ENCODE peak calls at places on chromosomes 13 and 19, in four cellular contexts. One of them, this sample, is unnamed.

GRCh38 chr19:16373989-16374388 is 49.4 kb downstream of the KLF2 start:
- DNase-seq in fibroblast of lung: no peak
- DNase-seq in AG10803: no peak
- DNase-seq in IMR-90: no peak
- DNase-seq in this sample: no peak

GRCh38 chr19:10852098-10852800 is 4.0 kb downstream of the C19orf38 start:
- DNase-seq in AG10803: peak; percentile 76
- DNase-seq in IMR-90: peak; percentile 75
- DNase-seq in fibroblast of lung: peak; percentile 63
- DNase-seq in this sample: peak; percentile 70

GRCh38 chr19:51094696-51095279 is 12.1 kb upstream of the KLK14 start:
- DNase-seq in IMR-90: no peak
- DNase-seq in fibroblast of lung: no peak
- DNase-seq in AG10803: no peak
- DNase-seq in this sample: no peak

GRCh38 chr13:36163809-36164308 is 32.7 kb upstream of the DCLK1 start:
- DNase-seq in AG10803: peak; percentile 4
- DNase-seq in fibroblast of lung: peak; percentile 96
- DNase-seq in IMR-90: peak; percentile 87
- DNase-seq in this sample: peak; percentile 98

GRCh38 chr19:741506-742131 is 9.3 kb upstream of the MISP start:
- DNase-seq in IMR-90: no peak
- DNase-seq in fibroblast of lung: no peak
- DNase-seq in AG10803: no peak
- DNase-seq in this sample: no peak

GRCh38 chr19:47580397-47580796 is 7.4 kb upstream of the ZNF541 start:
- DNase-seq in IMR-90: no peak
- DNase-seq in AG10803: no peak
- DNase-seq in fibroblast of lung: no peak
- DNase-seq in this sample: no peak

GRCh38 chr19:16404396-16404795 is 67.4 kb downstream of the EPS15L1 start:
- DNase-seq in IMR-90: no peak
- DNase-seq in fibroblast of lung: no peak
- DNase-seq in AG10803: no peak
- DNase-seq in this sample: no peak

GRCh38 chr19:33397536-33398360 is 24.2 kb downstream of the CEBPG start:
- DNase-seq in fibroblast of lung: no peak
- DNase-seq in AG10803: no peak
- DNase-seq in IMR-90: no peak
- DNase-seq in this sample: peak; percentile 41

GRCh38 chr13:24203726-24204295 is 43.3 kb downstream of the SPATA13 start:
- DNase-seq in IMR-90: peak; percentile 50
- DNase-seq in AG10803: peak; percentile 14
- DNase-seq in fibroblast of lung: no peak
- DNase-seq in this sample: peak; percentile 64

GRCh38 chr13:28597641-28598040 is 61.3 kb upstream of the POMP start:
- DNase-seq in AG10803: no peak
- DNase-seq in IMR-90: peak; percentile 60
- DNase-seq in fibroblast of lung: no peak
- DNase-seq in this sample: peak; percentile 84

GRCh38 chr13:93147293-93147645 is 79.3 kb upstream of the GPC6 start:
- DNase-seq in IMR-90: no peak
- DNase-seq in fibroblast of lung: peak; percentile 63
- DNase-seq in AG10803: no peak
- DNase-seq in this sample: peak; percentile 40

GRCh38 chr13:110537116-110537515 is 24.4 kb downstream of the RAB20 start:
- DNase-seq in AG10803: no peak
- DNase-seq in fibroblast of lung: no peak
- DNase-seq in IMR-90: no peak
- DNase-seq in this sample: no peak

GRCh38 chr13:44191504-44192171 is 182.0 kb upstream of the SERP2 start:
- DNase-seq in IMR-90: peak; percentile 70
- DNase-seq in fibroblast of lung: peak; percentile 67
- DNase-seq in AG10803: peak; percentile 89
- DNase-seq in this sample: peak; percentile 93

GRCh38 chr13:35649162-35649561 is 172.7 kb upstream of the MAB21L1 start:
- DNase-seq in IMR-90: peak; percentile 2
- DNase-seq in AG10803: peak; percentile 57
- DNase-seq in fibroblast of lung: peak; percentile 4
- DNase-seq in this sample: peak; percentile 10

GRCh38 chr13:113582841-113583631 is 1.5 kb upstream of the TFDP1 start:
- DNase-seq in AG10803: no peak
- DNase-seq in fibroblast of lung: no peak
- DNase-seq in IMR-90: no peak
- DNase-seq in this sample: no peak

GRCh38 chr13:96992633-96993032 is 1.6 kb downstream of the OXGR1 start:
- DNase-seq in fibroblast of lung: no peak
- DNase-seq in AG10803: no peak
- DNase-seq in IMR-90: no peak
- DNase-seq in this sample: no peak

GRCh38 chr13:110681868-110682550 is 23.9 kb downstream of the CARS2 start:
- DNase-seq in fibroblast of lung: no peak
- DNase-seq in IMR-90: no peak
- DNase-seq in AG10803: no peak
- DNase-seq in this sample: no peak

GRCh38 chr13:23570099-23570926 is at the start of gene TNFRSF19:
- DNase-seq in IMR-90: peak; percentile 91
- DNase-seq in AG10803: peak; percentile 88
- DNase-seq in fibroblast of lung: peak; percentile 92
- DNase-seq in this sample: peak; percentile 76

GRCh38 chr19:51107406-51108065 is 673 bp downstream of the CTU1 start:
- DNase-seq in AG10803: peak; percentile 21
- DNase-seq in IMR-90: peak; percentile 20
- DNase-seq in fibroblast of lung: peak; percentile 43
- DNase-seq in this sample: peak; percentile 21

GRCh38 chr19:42132030-42132628 is at the start of gene POU2F2:
- DNase-seq in fibroblast of lung: no peak
- DNase-seq in AG10803: no peak
- DNase-seq in IMR-90: no peak
- DNase-seq in this sample: no peak

GRCh38 chr13:29847501-29847983 is 2.9 kb downstream of the UBL3 start:
- DNase-seq in IMR-90: peak; percentile 64
- DNase-seq in fibroblast of lung: peak; percentile 64
- DNase-seq in AG10803: peak; percentile 56
- DNase-seq in this sample: peak; percentile 59

GRCh38 chr13:99067160-99067985 is 89.5 kb upstream of the DOCK9 start:
- DNase-seq in fibroblast of lung: peak; percentile 94
- DNase-seq in AG10803: peak; percentile 89
- DNase-seq in IMR-90: peak; percentile 85
- DNase-seq in this sample: peak; percentile 78

GRCh38 chr19:2469102-2469914 is 6.6 kb upstream of the GADD45B start:
- DNase-seq in IMR-90: peak; percentile 78
- DNase-seq in AG10803: peak; percentile 76
- DNase-seq in fibroblast of lung: peak; percentile 87
- DNase-seq in this sample: peak; percentile 61

GRCh38 chr13:50131998-50132936 is 117.0 kb downstream of the KCNRG start:
- DNase-seq in IMR-90: no peak
- DNase-seq in AG10803: no peak
- DNase-seq in fibroblast of lung: no peak
- DNase-seq in this sample: no peak

GRCh38 chr19:19050731-19051130 is 13.1 kb upstream of the SLC25A42 start:
- DNase-seq in AG10803: no peak
- DNase-seq in fibroblast of lung: no peak
- DNase-seq in IMR-90: no peak
- DNase-seq in this sample: no peak

GRCh38 chr19:10113964-10114650 is 2.6 kb downstream of the P2RY11 start:
- DNase-seq in IMR-90: no peak
- DNase-seq in fibroblast of lung: no peak
- DNase-seq in AG10803: no peak
- DNase-seq in this sample: no peak

GRCh38 chr13:39244561-39245230 is 206.4 kb downstream of the NHLRC3 start:
- DNase-seq in IMR-90: no peak
- DNase-seq in AG10803: no peak
- DNase-seq in fibroblast of lung: no peak
- DNase-seq in this sample: no peak

GRCh38 chr19:43570174-43570791 is 5.0 kb downstream of the XRCC1 start:
- DNase-seq in AG10803: no peak
- DNase-seq in fibroblast of lung: no peak
- DNase-seq in IMR-90: no peak
- DNase-seq in this sample: no peak

GRCh38 chr13:30097695-30098094 is 209.7 kb downstream of the KATNAL1 start:
- DNase-seq in fibroblast of lung: no peak
- DNase-seq in AG10803: no peak
- DNase-seq in IMR-90: no peak
- DNase-seq in this sample: no peak

GRCh38 chr13:101545521-101545920 is 93.0 kb downstream of the ITGBL1 start:
- DNase-seq in AG10803: no peak
- DNase-seq in IMR-90: peak; percentile 61
- DNase-seq in fibroblast of lung: no peak
- DNase-seq in this sample: peak; percentile 75
- TF ChIP-seq CTCF in AG10803: peak; percentile 24
- TF ChIP-seq CTCF in IMR-90: peak; percentile 44
- TF ChIP-seq CTCF in fibroblast of lung: no peak
- TF ChIP-seq CTCF in this sample: peak; percentile 65

DNA sequence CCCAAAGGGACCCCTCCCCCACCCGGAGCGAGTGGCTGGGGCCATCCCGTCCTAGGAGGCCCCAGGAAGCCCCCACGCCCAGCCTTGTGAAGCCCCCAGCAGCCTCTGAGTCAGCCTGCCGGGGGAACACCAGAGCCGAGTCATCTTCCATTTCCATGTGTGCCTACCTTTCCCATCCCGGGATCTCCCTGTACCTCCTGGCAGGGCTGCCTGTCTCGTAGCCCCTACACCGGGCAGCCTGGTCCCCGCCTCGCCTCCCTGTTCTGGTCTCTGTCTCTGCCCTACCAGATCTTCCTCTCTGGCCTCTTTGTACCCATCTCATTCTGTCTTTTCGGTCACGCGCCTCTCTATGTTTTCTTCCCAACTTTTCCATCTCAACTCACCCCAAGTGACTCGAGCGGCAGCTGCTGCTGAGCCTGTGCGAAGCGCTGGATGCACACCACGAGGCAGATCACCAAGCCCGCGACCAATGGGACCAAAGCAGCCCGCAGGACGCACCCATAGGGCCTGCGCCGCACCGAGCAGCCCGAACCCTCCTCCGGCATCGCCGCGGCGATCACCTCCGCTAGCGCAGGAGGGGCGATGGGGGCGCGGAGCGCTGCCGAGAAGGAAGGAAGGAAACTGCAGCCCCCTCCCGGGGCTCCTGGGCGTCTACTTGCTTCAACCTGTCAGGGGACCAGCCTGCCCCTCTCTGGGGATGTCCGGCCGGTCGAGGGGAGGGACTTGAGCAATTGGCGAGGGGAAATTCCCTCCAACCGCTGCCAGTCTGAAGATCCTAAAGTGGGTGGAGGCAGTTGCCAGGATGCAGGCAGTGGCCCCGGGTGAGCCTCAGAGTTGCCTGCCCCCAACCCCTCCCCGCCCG is at the start of gene CD70:
- DNase-seq in fibroblast of lung: peak; percentile 45
- DNase-seq in IMR-90: no peak
- DNase-seq in AG10803: no peak
- DNase-seq in this sample: no peak
- H3K4me3 ChIP-seq in fibroblast of lung: no peak within 1 kb of the TSS
- H3K4me3 ChIP-seq in IMR-90: no peak within 1 kb of the TSS
- H3K4me3 ChIP-seq in AG10803: no peak within 1 kb of the TSS
- H3K4me3 ChIP-seq in this sample: no peak within 1 kb of the TSS

DNA sequence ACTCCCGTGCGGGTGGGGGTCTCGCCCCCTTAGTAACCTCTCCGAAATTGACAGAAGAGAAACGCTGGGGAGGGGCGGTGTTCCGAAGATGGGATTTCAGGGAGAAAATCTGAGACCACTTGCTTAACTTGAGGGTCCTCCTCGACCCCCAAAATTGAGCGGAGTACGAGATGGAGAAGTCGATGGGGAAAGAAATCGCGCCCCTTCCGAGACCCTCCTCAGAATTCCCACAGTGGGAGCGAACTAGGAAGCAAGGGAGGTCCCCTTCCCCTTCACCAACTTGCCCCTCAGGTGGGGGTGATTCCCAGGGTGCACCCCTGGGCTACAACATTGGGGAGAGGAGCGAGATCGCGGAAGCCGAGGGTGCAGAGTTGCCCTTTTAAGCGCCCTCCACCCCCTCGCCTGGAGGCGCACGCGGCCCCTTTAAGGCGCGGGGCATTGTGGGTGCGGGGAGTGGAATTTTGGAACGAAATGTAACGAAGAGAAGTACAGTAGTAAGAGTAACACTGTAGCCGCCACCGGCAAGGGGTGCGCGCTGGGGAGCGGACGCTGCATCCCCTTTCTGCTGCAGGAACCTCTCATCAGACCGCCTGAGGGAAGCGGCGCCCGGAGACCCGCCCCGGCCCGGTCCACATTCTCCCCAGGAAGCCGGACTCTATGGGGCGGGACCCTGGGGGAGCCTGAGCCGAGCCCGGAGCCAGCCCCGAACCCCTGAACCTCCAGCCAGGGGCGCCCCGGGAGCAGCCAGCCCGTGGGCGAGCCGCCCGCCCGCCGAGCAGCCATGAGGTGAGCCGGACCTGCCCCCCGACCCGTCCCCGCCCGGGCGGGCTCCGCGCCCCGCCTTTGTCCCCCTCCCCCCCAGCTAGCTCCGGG is at the start of gene VASP:
- DNase-seq in IMR-90: peak; percentile 77
- DNase-seq in AG10803: peak; percentile 78
- DNase-seq in fibroblast of lung: peak; percentile 84
- DNase-seq in this sample: peak; percentile 89
- TF ChIP-seq CTCF in IMR-90: no peak
- TF ChIP-seq CTCF in AG10803: no peak
- TF ChIP-seq CTCF in fibroblast of lung: no peak
- TF ChIP-seq CTCF in this sample: no peak

GRCh38 chr19:37692956-37693660 is 26.5 kb downstream of the ZNF607 start:
- DNase-seq in IMR-90: no peak
- DNase-seq in AG10803: no peak
- DNase-seq in fibroblast of lung: peak; percentile 9
- DNase-seq in this sample: no peak

GRCh38 chr19:37695144-37695899 is 24.2 kb downstream of the ZNF607 start:
- DNase-seq in fibroblast of lung: no peak
- DNase-seq in IMR-90: no peak
- DNase-seq in AG10803: no peak
- DNase-seq in this sample: no peak

GRCh38 chr19:37691881-37692504 is 27.6 kb downstream of the ZNF607 start:
- DNase-seq in fibroblast of lung: peak; percentile 89
- DNase-seq in AG10803: peak; percentile 76
- DNase-seq in IMR-90: peak; percentile 80
- DNase-seq in this sample: peak; percentile 93
- H3K4me3 ChIP-seq in fibroblast of lung: peak overlapping the region; percentile 66
- H3K4me3 ChIP-seq in AG10803: peak overlapping the region; percentile 76
- H3K4me3 ChIP-seq in IMR-90: peak overlapping the region; percentile 75
- H3K4me3 ChIP-seq in this sample: peak overlapping the region; percentile 75

GRCh38 chr13:109119886-109120285 is 490.5 kb downstream of the MYO16 start:
- DNase-seq in IMR-90: peak; percentile 2
- DNase-seq in fibroblast of lung: no peak
- DNase-seq in AG10803: no peak
- DNase-seq in this sample: peak; percentile 50

GRCh38 chr13:109121826-109122225 is 492.4 kb downstream of the MYO16 start:
- DNase-seq in IMR-90: no peak
- DNase-seq in AG10803: no peak
- DNase-seq in fibroblast of lung: no peak
- DNase-seq in this sample: no peak

GRCh38 chr13:109126973-109127615 is 497.7 kb downstream of the MYO16 start:
- DNase-seq in IMR-90: no peak
- DNase-seq in AG10803: no peak
- DNase-seq in fibroblast of lung: peak; percentile 14
- DNase-seq in this sample: no peak

GRCh38 chr13:109123971-109124370 is 494.6 kb downstream of the MYO16 start:
- DNase-seq in fibroblast of lung: no peak
- DNase-seq in IMR-90: no peak
- DNase-seq in AG10803: no peak
- DNase-seq in this sample: peak; percentile 30
- TF ChIP-seq CTCF in fibroblast of lung: no peak
- TF ChIP-seq CTCF in IMR-90: no peak
- TF ChIP-seq CTCF in AG10803: no peak
- TF ChIP-seq CTCF in this sample: peak; percentile 9